ENCODE peak calls at places on chromosomes 7 and 10, in four cellular contexts. One of them, this sample, is unnamed.
A peak's percentile ranks its signal among the peaks of the same experiment; 100 is the strongest.

GRCh38 chr10:5999440-6000165 is 22.3 kb upstream of the IL15RA start:
- DNase-seq in GM12878: no peak
- DNase-seq in HepG2: no peak
- DNase-seq in K562: no peak
- DNase-seq in this sample: no peak

GRCh38 chr10:124076334-124076733 is 17.1 kb downstream of the CHST15 start:
- DNase-seq in GM12878: no peak
- DNase-seq in K562: no peak
- DNase-seq in HepG2: no peak
- DNase-seq in this sample: no peak

GRCh38 chr10:95864906-95865813 is 42.6 kb upstream of the CC2D2B start:
- DNase-seq in HepG2: peak; percentile 76
- DNase-seq in GM12878: peak; percentile 42
- DNase-seq in K562: peak; percentile 37
- DNase-seq in this sample: peak; percentile 71

GRCh38 chr7:4633012-4633411 is 49.1 kb upstream of the FOXK1 start:
- DNase-seq in GM12878: no peak
- DNase-seq in HepG2: peak; percentile 50
- DNase-seq in K562: peak; percentile 59
- DNase-seq in this sample: no peak

GRCh38 chr10:69657866-69658265 is 27.8 kb downstream of the FAM241B start:
- DNase-seq in K562: no peak
- DNase-seq in HepG2: no peak
- DNase-seq in GM12878: no peak
- DNase-seq in this sample: no peak

GRCh38 chr7:30252885-30253795 is 31.3 kb upstream of the ZNRF2 start:
- DNase-seq in HepG2: no peak
- DNase-seq in K562: no peak
- DNase-seq in GM12878: no peak
- DNase-seq in this sample: no peak

GRCh38 chr10:103638948-103639347 is 145.4 kb downstream of the NEURL1 start:
- DNase-seq in GM12878: no peak
- DNase-seq in HepG2: no peak
- DNase-seq in K562: no peak
- DNase-seq in this sample: no peak

GRCh38 chr10:120943542-120943941 is 92.4 kb downstream of the WDR11 start:
- DNase-seq in K562: peak; percentile 14
- DNase-seq in HepG2: no peak
- DNase-seq in GM12878: no peak
- DNase-seq in this sample: no peak

GRCh38 chr10:103921750-103922195 is 3.8 kb upstream of the STN1 start:
- DNase-seq in GM12878: no peak
- DNase-seq in HepG2: peak; percentile 66
- DNase-seq in K562: peak; percentile 39
- DNase-seq in this sample: no peak

GRCh38 chr7:6621195-6622128 is 6.1 kb downstream of the ZNF853 start:
- DNase-seq in HepG2: no peak
- DNase-seq in GM12878: no peak
- DNase-seq in K562: no peak
- DNase-seq in this sample: no peak

GRCh38 chr10:124306922-124307371 is 111.8 kb downstream of the OAT start:
- DNase-seq in HepG2: no peak
- DNase-seq in K562: no peak
- DNase-seq in GM12878: no peak
- DNase-seq in this sample: no peak

GRCh38 chr7:45099891-45100760 is 11.4 kb upstream of the NACAD start:
- DNase-seq in GM12878: no peak
- DNase-seq in K562: no peak
- DNase-seq in HepG2: no peak
- DNase-seq in this sample: no peak

GRCh38 chr10:22648547-22648961 is 65.8 kb downstream of the PIP4K2A start:
- DNase-seq in GM12878: peak; percentile 75
- DNase-seq in HepG2: no peak
- DNase-seq in K562: no peak
- DNase-seq in this sample: no peak
- TF ChIP-seq TARDBP in GM12878: no peak
- TF ChIP-seq TARDBP in HepG2: no peak
- TF ChIP-seq TARDBP in K562: no peak
- TF ChIP-seq TARDBP in this sample: no peak

GRCh38 chr10:75254739-75255138 is 19.0 kb upstream of the COMTD1 start:
- DNase-seq in GM12878: no peak
- DNase-seq in K562: no peak
- DNase-seq in HepG2: no peak
- DNase-seq in this sample: no peak

GRCh38 chr10:75247797-75248196 is 12.0 kb upstream of the COMTD1 start:
- DNase-seq in K562: no peak
- DNase-seq in HepG2: no peak
- DNase-seq in GM12878: no peak
- DNase-seq in this sample: no peak

GRCh38 chr10:75246506-75246905 is 10.7 kb upstream of the COMTD1 start:
- DNase-seq in K562: no peak
- DNase-seq in HepG2: no peak
- DNase-seq in GM12878: no peak
- DNase-seq in this sample: no peak

GRCh38 chr10:75253281-75254220 is 17.8 kb upstream of the COMTD1 start:
- DNase-seq in GM12878: no peak
- DNase-seq in HepG2: no peak
- DNase-seq in K562: no peak
- DNase-seq in this sample: no peak

DNA sequence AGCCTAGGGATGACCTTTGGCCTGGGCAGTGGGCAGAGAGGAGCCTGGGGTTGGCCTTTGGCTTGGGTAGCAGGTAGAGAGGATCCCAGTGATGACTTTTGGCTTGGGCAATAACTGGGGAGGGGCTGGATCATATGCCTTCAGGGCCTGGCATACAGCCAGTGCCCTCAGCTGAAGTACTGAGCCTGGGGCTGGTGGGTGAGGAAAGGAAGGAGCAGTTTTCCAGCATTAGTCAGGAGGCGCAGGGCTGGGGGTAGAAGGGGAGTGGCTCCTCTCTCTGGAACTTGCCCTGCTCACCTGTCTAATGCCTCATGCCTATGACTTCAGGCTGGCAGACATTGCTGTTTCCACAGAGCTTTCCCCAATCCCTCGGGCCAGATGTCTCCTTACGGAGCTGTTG is 15.2 kb upstream of the COMTD1 start:
- DNase-seq in GM12878: no peak
- DNase-seq in HepG2: no peak
- DNase-seq in K562: no peak
- DNase-seq in this sample: no peak
- TF ChIP-seq SP1 in GM12878: no peak
- TF ChIP-seq SP1 in HepG2: no peak
- TF ChIP-seq SP1 in K562: no peak
- TF ChIP-seq SP1 in this sample: no peak

DNA sequence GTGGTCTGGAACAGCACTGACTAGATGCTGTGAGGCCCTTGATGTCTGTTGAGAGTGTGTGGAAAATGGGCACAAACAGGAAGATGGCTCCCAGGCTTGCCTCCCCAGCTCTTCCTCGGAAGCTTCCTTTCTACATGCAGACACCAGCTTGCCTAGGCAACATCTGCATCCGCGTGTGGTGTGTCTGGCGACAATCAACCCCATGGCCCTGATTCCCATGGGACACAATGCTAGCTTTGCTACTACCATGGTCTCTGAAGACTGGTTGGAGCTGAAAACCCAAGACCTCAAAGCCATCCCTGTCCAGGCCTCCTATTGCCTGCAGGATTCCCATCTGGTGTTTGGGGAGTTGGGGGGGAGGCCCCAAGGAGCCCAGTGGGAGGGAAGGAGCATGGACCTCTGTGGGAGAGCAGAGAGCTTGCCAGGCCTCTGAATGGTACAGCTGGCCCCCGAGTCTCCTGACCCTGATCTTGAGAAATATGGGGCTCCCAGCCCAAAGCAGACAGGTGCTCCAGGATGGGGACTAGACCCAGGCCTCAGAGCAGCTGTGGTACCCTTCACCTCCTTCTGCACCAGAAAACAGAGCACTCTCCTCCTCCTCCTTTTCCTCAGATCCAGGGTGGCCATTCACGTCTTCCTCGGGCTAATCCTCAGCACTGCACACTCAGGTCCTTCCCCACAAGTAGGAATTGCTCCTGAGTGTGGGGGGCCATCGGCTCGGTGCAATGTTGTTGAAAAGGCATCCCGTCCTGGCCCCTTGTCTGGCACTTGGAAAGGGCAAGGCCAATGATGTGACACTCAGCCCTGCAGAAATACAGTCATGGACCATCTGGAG is 57.6 kb downstream of the ARHGAP22 start:
- DNase-seq in GM12878: no peak
- DNase-seq in K562: no peak
- DNase-seq in HepG2: no peak
- DNase-seq in this sample: no peak
- TF ChIP-seq TARDBP in GM12878: no peak
- TF ChIP-seq TARDBP in K562: no peak
- TF ChIP-seq TARDBP in HepG2: no peak
- TF ChIP-seq TARDBP in this sample: no peak

GRCh38 chr10:49539320-49539885 is 482 bp upstream of the ERCC6 start:
- DNase-seq in HepG2: peak; percentile 24
- DNase-seq in K562: peak; percentile 65
- DNase-seq in GM12878: no peak
- DNase-seq in this sample: peak; percentile 27
- TF ChIP-seq SP1 in HepG2: no peak
- TF ChIP-seq SP1 in K562: no peak
- TF ChIP-seq SP1 in GM12878: no peak
- TF ChIP-seq SP1 in this sample: no peak

GRCh38 chr10:15137636-15138035 is 30.9 kb downstream of the NMT2 start:
- DNase-seq in K562: no peak
- DNase-seq in GM12878: no peak
- DNase-seq in HepG2: no peak
- DNase-seq in this sample: no peak
- TF ChIP-seq TARDBP in K562: no peak
- TF ChIP-seq TARDBP in GM12878: no peak
- TF ChIP-seq TARDBP in HepG2: no peak
- TF ChIP-seq TARDBP in this sample: no peak

This sample was measured in HEK293T.